ENCODE peak calls at places on chromosomes 4 and X, in six cellular contexts. P, F, K, W, H and D are unnamed samples.

GRCh38 chr4:128718793-128719192 is 90.7 kb upstream of the JADE1 start:
- DNase-seq in P (no peak), F (peak), K (peak), W (no peak), H (no peak), D (no peak)

GRCh38 chrX:78455901-78456300 is 128.5 kb upstream of the CYSLTR1 start:
- DNase-seq in P (no peak), F (no peak), K (peak), W (no peak), H (no peak), D (no peak)

GRCh38 chrX:131762802-131763234 is 218.9 kb downstream of the OR13H1 start:
- DNase-seq in P (peak), F (peak), K (no peak), W (peak), H (no peak), D (peak)

GRCh38 chr4:56743550-56743949 is 62.5 kb upstream of the HOPX start:
- DNase-seq in P (no peak), F (no peak), K (no peak), W (no peak), H (no peak), D (no peak)

GRCh38 chrX:29699214-29699613 is 516.1 kb upstream of the MAGEB2 start:
- DNase-seq in P (no peak), F (no peak), K (no peak), W (no peak), H (no peak), D (no peak)

GRCh38 chr4:176792348-176793059 is at the start of gene VEGFC:
- DNase-seq in P (peak), F (peak), K (no peak), W (peak), H (peak), D (peak)

GRCh38 chrX:44422631-44423030 is 79.2 kb upstream of the EFHC2 start:
- DNase-seq in P (no peak), F (peak), K (no peak), W (no peak), H (no peak), D (no peak)

GRCh38 chrX:133440081-133440796 is 24.9 kb upstream of the GPC4 start:
- DNase-seq in P (no peak), F (no peak), K (no peak), W (no peak), H (no peak), D (no peak)

GRCh38 chrX:39899059-39899458 is 198.7 kb downstream of the BCOR start:
- DNase-seq in P (no peak), F (no peak), K (no peak), W (no peak), H (no peak), D (no peak)

GRCh38 chr4:76595435-76595834 is 160.4 kb downstream of the SHROOM3 start:
- DNase-seq in P (no peak), F (no peak), K (no peak), W (no peak), H (no peak), D (no peak)

GRCh38 chr4:121696140-121696640 is 590 bp downstream of the ANXA5 start:
- DNase-seq in P (peak), F (peak), K (no peak), W (peak), H (peak), D (peak)

GRCh38 chr4:161762796-161763195 is 401.0 kb downstream of the FSTL5 start:
- DNase-seq in P (no peak), F (peak), K (no peak), W (no peak), H (no peak), D (no peak)

GRCh38 chrX:153643431-153644351 is 3.3 kb upstream of the DUSP9 start:
- DNase-seq in P (peak), F (no peak), K (no peak), W (peak), H (no peak), D (no peak)

GRCh38 chr4:155173371-155173770 is 35.1 kb upstream of the NPY2R start:
- DNase-seq in P (no peak), F (no peak), K (no peak), W (no peak), H (no peak), D (no peak)